ENCODE peak calls at places on chromosomes 4 and X, in seven cellular contexts. Q is cardiac muscle cell, H is fibroblast of pulmonary artery, O is CD14-positive monocyte, G is NCI-H748 treated with DMSO at 0.1 percent for 48 hours, X is osteocyte, S is foreskin melanocyte. A is an unnamed sample.

GRCh38 chrX:111337067-111337466 is 66.8 kb upstream of the CAPN6 start:
- DNase-seq in G (no peak), O (no peak), X (no peak), H (no peak), S (no peak), Q (no peak), A (no peak)

GRCh38 chrX:39988496-39988895 is 109.3 kb downstream of the BCOR start:
- DNase-seq in G (no peak), X (no peak), H (no peak), O (no peak), S (no peak), Q (no peak), A (no peak)

GRCh38 chr4:150297861-150298474 is 219.7 kb downstream of the DCLK2 start:
- DNase-seq in X (no peak), O (no peak), H (peak; percentile 86), Q (peak; percentile 62), S (peak; percentile 19), G (no peak), A (no peak)

GRCh38 chrX:110563276-110563675 is 204.6 kb downstream of the RTL9 start:
- DNase-seq in S (peak; percentile 14), G (no peak), Q (no peak), H (no peak), X (no peak), O (no peak), A (no peak)

GRCh38 chrX:14630724-14631123 is 101.4 kb downstream of the GLRA2 start:
- DNase-seq in H (no peak), O (no peak), X (no peak), Q (no peak), G (no peak), S (no peak), A (no peak)

GRCh38 chr4:1251773-1252066 is 2.8 kb upstream of the CTBP1 start:
- DNase-seq in G (no peak), Q (no peak), O (no peak), S (no peak), X (no peak), H (no peak), A (no peak)

GRCh38 chr4:38062894-38063168 is 102.6 kb downstream of the PTTG2 start:
- DNase-seq in X (peak; percentile 34), G (no peak), H (no peak), Q (no peak), O (no peak), S (no peak), A (no peak)

GRCh38 chr4:113659127-113659526 is 102.4 kb downstream of the CAMK2D start:
- DNase-seq in G (no peak), S (no peak), X (no peak), O (no peak), H (no peak), Q (no peak), A (no peak)

GRCh38 chrX:39736219-39737211 is 361.2 kb downstream of the BCOR start:
- DNase-seq in G (no peak), Q (no peak), H (peak; percentile 93), S (no peak), O (no peak), X (no peak), A (no peak)

GRCh38 chr4:48543796-48544195 is 53.7 kb downstream of the ZAR1 start:
- DNase-seq in Q (no peak), H (peak; percentile 5), X (no peak), O (no peak), G (no peak), S (no peak), A (no peak)

GRCh38 chr4:25504932-25505636 is 128.0 kb downstream of the ANAPC4 start:
- DNase-seq in H (no peak), X (no peak), G (no peak), S (no peak), Q (no peak), O (no peak), A (no peak)